ENCODE peak calls at places on chromosome 9, in eight cellular contexts. One of them, this sample, is unnamed.

GRCh38 chr9:137306546-137307254 is 4.6 kb upstream of the NRARP start:
- DNase-seq in AG09309: no peak
- DNase-seq in SK-N-SH: peak
- DNase-seq in A673: no peak
- DNase-seq in A549: no peak
- DNase-seq in lower lobe of right lung: peak
- DNase-seq in prostate gland: peak
- DNase-seq in kidney: peak
- DNase-seq in this sample: peak

GRCh38 chr9:110126457-110126856 is 81.5 kb downstream of the C9orf152 start:
- DNase-seq in AG09309: no peak
- DNase-seq in SK-N-SH: no peak
- DNase-seq in A673: no peak
- DNase-seq in A549: no peak
- DNase-seq in lower lobe of right lung: no peak
- DNase-seq in prostate gland: no peak
- DNase-seq in kidney: no peak
- DNase-seq in this sample: no peak

GRCh38 chr9:108272350-108272899 is 583.4 kb downstream of the ACTL7B start:
- DNase-seq in AG09309: no peak
- DNase-seq in SK-N-SH: peak
- DNase-seq in A673: peak
- DNase-seq in A549: peak
- DNase-seq in lower lobe of right lung: peak
- DNase-seq in prostate gland: peak
- DNase-seq in kidney: peak
- DNase-seq in this sample: no peak

GRCh38 chr9:119078015-119078414 is 291.2 kb downstream of the BRINP1 start:
- DNase-seq in AG09309: no peak
- DNase-seq in SK-N-SH: no peak
- DNase-seq in A673: no peak
- DNase-seq in A549: no peak
- DNase-seq in lower lobe of right lung: no peak
- DNase-seq in prostate gland: no peak
- DNase-seq in kidney: no peak
- DNase-seq in this sample: no peak

GRCh38 chr9:123049589-123050222 is 16.2 kb downstream of the GPR21 start:
- DNase-seq in AG09309: peak
- DNase-seq in SK-N-SH: no peak
- DNase-seq in A673: peak
- DNase-seq in A549: no peak
- DNase-seq in lower lobe of right lung: no peak
- DNase-seq in prostate gland: peak
- DNase-seq in kidney: no peak
- DNase-seq in this sample: no peak

GRCh38 chr9:96459268-96460007 is 9.5 kb downstream of the HABP4 start:
- DNase-seq in AG09309: no peak
- DNase-seq in SK-N-SH: no peak
- DNase-seq in A673: no peak
- DNase-seq in A549: no peak
- DNase-seq in lower lobe of right lung: no peak
- DNase-seq in prostate gland: no peak
- DNase-seq in kidney: no peak
- DNase-seq in this sample: no peak

GRCh38 chr9:33329117-33329563 is 38.8 kb downstream of the NFX1 start:
- DNase-seq in AG09309: peak
- DNase-seq in SK-N-SH: no peak
- DNase-seq in A673: no peak
- DNase-seq in A549: peak
- DNase-seq in lower lobe of right lung: no peak
- DNase-seq in prostate gland: peak
- DNase-seq in kidney: no peak
- DNase-seq in this sample: no peak

GRCh38 chr9:120791161-120791560 is 2.1 kb downstream of the FBXW2 start:
- DNase-seq in AG09309: no peak
- DNase-seq in SK-N-SH: no peak
- DNase-seq in A673: no peak
- DNase-seq in A549: no peak
- DNase-seq in lower lobe of right lung: no peak
- DNase-seq in prostate gland: no peak
- DNase-seq in kidney: no peak
- DNase-seq in this sample: no peak

GRCh38 chr9:73050887-73051550 is 98.2 kb upstream of the ALDH1A1 start:
- DNase-seq in AG09309: no peak
- DNase-seq in SK-N-SH: no peak
- DNase-seq in A673: no peak
- DNase-seq in A549: peak
- DNase-seq in lower lobe of right lung: no peak
- DNase-seq in prostate gland: no peak
- DNase-seq in kidney: no peak
- DNase-seq in this sample: no peak

GRCh38 chr9:113476511-113476916 is 13.0 kb downstream of the RGS3 start:
- DNase-seq in AG09309: no peak
- DNase-seq in SK-N-SH: no peak
- DNase-seq in A673: no peak
- DNase-seq in A549: no peak
- DNase-seq in lower lobe of right lung: no peak
- DNase-seq in prostate gland: no peak
- DNase-seq in kidney: no peak
- DNase-seq in this sample: peak

GRCh38 chr9:116334581-116335150 is 181.1 kb downstream of the PAPPA start:
- DNase-seq in AG09309: no peak
- DNase-seq in SK-N-SH: no peak
- DNase-seq in A673: no peak
- DNase-seq in A549: no peak
- DNase-seq in lower lobe of right lung: no peak
- DNase-seq in prostate gland: no peak
- DNase-seq in kidney: no peak
- DNase-seq in this sample: no peak

GRCh38 chr9:110615526-110615925 is 36.0 kb upstream of the SVEP1 start:
- DNase-seq in AG09309: peak
- DNase-seq in SK-N-SH: no peak
- DNase-seq in A673: no peak
- DNase-seq in A549: no peak
- DNase-seq in lower lobe of right lung: no peak
- DNase-seq in prostate gland: no peak
- DNase-seq in kidney: no peak
- DNase-seq in this sample: no peak

GRCh38 chr9:29006603-29007002 is 1433.3 kb upstream of the C9orf72 start:
- DNase-seq in AG09309: no peak
- DNase-seq in SK-N-SH: no peak
- DNase-seq in A673: peak
- DNase-seq in A549: no peak
- DNase-seq in lower lobe of right lung: no peak
- DNase-seq in prostate gland: no peak
- DNase-seq in kidney: no peak
- DNase-seq in this sample: no peak

GRCh38 chr9:105656131-105656921 is 5.9 kb upstream of the TAL2 start:
- DNase-seq in AG09309: no peak
- DNase-seq in SK-N-SH: peak
- DNase-seq in A673: peak
- DNase-seq in A549: peak
- DNase-seq in lower lobe of right lung: no peak
- DNase-seq in prostate gland: peak
- DNase-seq in kidney: peak
- DNase-seq in this sample: no peak

GRCh38 chr9:134834217-134834956 is 46.2 kb upstream of the FCN2 start:
- DNase-seq in AG09309: no peak
- DNase-seq in SK-N-SH: no peak
- DNase-seq in A673: no peak
- DNase-seq in A549: no peak
- DNase-seq in lower lobe of right lung: no peak
- DNase-seq in prostate gland: no peak
- DNase-seq in kidney: no peak
- DNase-seq in this sample: no peak

GRCh38 chr9:132249690-132250089 is 87.8 kb downstream of the NTNG2 start:
- DNase-seq in AG09309: no peak
- DNase-seq in SK-N-SH: no peak
- DNase-seq in A673: no peak
- DNase-seq in A549: no peak
- DNase-seq in lower lobe of right lung: no peak
- DNase-seq in prostate gland: no peak
- DNase-seq in kidney: peak
- DNase-seq in this sample: no peak

GRCh38 chr9:133261103-133261752 is 13.8 kb downstream of the ABO start:
- DNase-seq in AG09309: no peak
- DNase-seq in SK-N-SH: no peak
- DNase-seq in A673: no peak
- DNase-seq in A549: no peak
- DNase-seq in lower lobe of right lung: no peak
- DNase-seq in prostate gland: no peak
- DNase-seq in kidney: no peak
- DNase-seq in this sample: no peak
- TF ChIP-seq CTCF in AG09309: no peak
- TF ChIP-seq CTCF in SK-N-SH: no peak
- TF ChIP-seq CTCF in A673: no peak
- TF ChIP-seq CTCF in A549: no peak
- TF ChIP-seq CTCF in lower lobe of right lung: no peak
- TF ChIP-seq CTCF in prostate gland: no peak
- TF ChIP-seq CTCF in kidney: no peak
- TF ChIP-seq CTCF in this sample: no peak

GRCh38 chr9:71490810-71491209 is 277.5 kb downstream of the CEMIP2 start:
- DNase-seq in AG09309: no peak
- DNase-seq in SK-N-SH: no peak
- DNase-seq in A673: peak
- DNase-seq in A549: peak
- DNase-seq in lower lobe of right lung: no peak
- DNase-seq in prostate gland: no peak
- DNase-seq in kidney: no peak
- DNase-seq in this sample: no peak
- TF ChIP-seq CTCF in AG09309: peak
- TF ChIP-seq CTCF in SK-N-SH: peak
- TF ChIP-seq CTCF in A673: peak
- TF ChIP-seq CTCF in A549: peak
- TF ChIP-seq CTCF in lower lobe of right lung: no peak
- TF ChIP-seq CTCF in prostate gland: no peak
- TF ChIP-seq CTCF in kidney: peak
- TF ChIP-seq CTCF in this sample: peak

GRCh38 chr9:104088416-104088815 is 5.7 kb upstream of the SMC2 start:
- DNase-seq in AG09309: no peak
- DNase-seq in SK-N-SH: no peak
- DNase-seq in A673: no peak
- DNase-seq in A549: no peak
- DNase-seq in lower lobe of right lung: no peak
- DNase-seq in prostate gland: no peak
- DNase-seq in kidney: no peak
- DNase-seq in this sample: no peak

GRCh38 chr9:104090578-104090977 is 3.5 kb upstream of the SMC2 start:
- DNase-seq in AG09309: no peak
- DNase-seq in SK-N-SH: no peak
- DNase-seq in A673: no peak
- DNase-seq in A549: no peak
- DNase-seq in lower lobe of right lung: no peak
- DNase-seq in prostate gland: no peak
- DNase-seq in kidney: no peak
- DNase-seq in this sample: no peak

GRCh38 chr9:104085538-104085937 is 8.6 kb upstream of the SMC2 start:
- DNase-seq in AG09309: no peak
- DNase-seq in SK-N-SH: no peak
- DNase-seq in A673: peak
- DNase-seq in A549: no peak
- DNase-seq in lower lobe of right lung: no peak
- DNase-seq in prostate gland: no peak
- DNase-seq in kidney: no peak
- DNase-seq in this sample: no peak

GRCh38 chr9:104091028-104091590 is 3.0 kb upstream of the SMC2 start:
- DNase-seq in AG09309: no peak
- DNase-seq in SK-N-SH: no peak
- DNase-seq in A673: no peak
- DNase-seq in A549: no peak
- DNase-seq in lower lobe of right lung: no peak
- DNase-seq in prostate gland: no peak
- DNase-seq in kidney: no peak
- DNase-seq in this sample: no peak

GRCh38 chr9:104087894-104088293 is 6.2 kb upstream of the SMC2 start:
- DNase-seq in AG09309: no peak
- DNase-seq in SK-N-SH: no peak
- DNase-seq in A673: no peak
- DNase-seq in A549: no peak
- DNase-seq in lower lobe of right lung: no peak
- DNase-seq in prostate gland: no peak
- DNase-seq in kidney: no peak
- DNase-seq in this sample: no peak
- TF ChIP-seq CTCF in AG09309: no peak
- TF ChIP-seq CTCF in SK-N-SH: no peak
- TF ChIP-seq CTCF in A673: no peak
- TF ChIP-seq CTCF in A549: no peak
- TF ChIP-seq CTCF in lower lobe of right lung: no peak
- TF ChIP-seq CTCF in prostate gland: no peak
- TF ChIP-seq CTCF in kidney: no peak
- TF ChIP-seq CTCF in this sample: no peak

DNA sequence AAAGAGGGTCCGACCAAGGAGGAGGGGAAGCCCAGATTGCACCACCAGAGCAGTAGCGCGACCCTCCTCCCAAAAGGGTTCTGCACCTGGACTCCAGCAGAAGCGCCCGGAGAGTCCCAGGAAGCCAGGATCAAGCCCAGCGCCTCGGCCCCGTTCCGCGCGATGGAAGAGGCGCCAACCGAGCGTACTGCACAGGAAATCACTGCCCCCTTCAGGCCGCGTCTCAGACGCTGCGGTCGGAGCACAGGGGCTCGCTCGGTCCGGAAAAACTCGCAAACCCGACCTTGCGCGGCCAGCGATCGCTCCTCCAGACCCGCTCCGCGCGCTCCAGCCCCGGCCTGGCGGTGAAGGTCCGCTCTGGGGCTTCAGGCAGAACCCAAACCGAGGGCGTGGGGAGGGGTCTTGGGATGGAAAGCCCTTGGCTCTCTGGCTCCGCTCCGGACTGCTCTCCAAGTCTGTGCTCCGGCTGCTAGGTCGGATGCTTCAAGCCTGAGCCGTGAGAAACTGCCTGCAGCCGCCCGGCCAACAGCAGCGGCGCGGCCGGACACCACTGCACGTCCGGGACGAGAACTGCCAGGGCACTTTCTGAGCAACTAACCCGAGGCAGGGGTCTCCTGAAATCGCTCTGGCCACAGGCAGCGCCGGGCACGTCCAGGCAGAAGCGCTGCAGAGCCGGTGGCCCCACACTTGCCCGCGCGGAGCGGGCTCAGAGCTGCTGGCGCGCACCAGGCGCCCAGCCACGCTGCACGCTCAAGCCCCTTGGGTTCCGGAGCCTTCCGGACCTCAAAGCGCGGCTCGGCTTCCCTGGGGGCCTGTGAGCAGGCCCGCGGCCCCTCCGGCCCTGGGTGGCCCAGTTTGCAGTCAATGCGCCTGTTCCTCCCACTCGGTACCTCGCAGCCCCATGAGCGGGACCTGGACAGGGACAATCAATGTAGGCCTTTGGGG is 1.3 kb downstream of the GABBR2 start:
- DNase-seq in AG09309: peak
- DNase-seq in SK-N-SH: peak
- DNase-seq in A673: peak
- DNase-seq in A549: peak
- DNase-seq in lower lobe of right lung: peak
- DNase-seq in prostate gland: peak
- DNase-seq in kidney: no peak
- DNase-seq in this sample: peak
- TF ChIP-seq CTCF in AG09309: peak
- TF ChIP-seq CTCF in SK-N-SH: peak
- TF ChIP-seq CTCF in A673: peak
- TF ChIP-seq CTCF in A549: peak
- TF ChIP-seq CTCF in lower lobe of right lung: peak
- TF ChIP-seq CTCF in prostate gland: no peak
- TF ChIP-seq CTCF in kidney: peak
- TF ChIP-seq CTCF in this sample: peak